ENCODE peak calls at places on chromosomes 7 and 10, in six cellular contexts. One of them, this sample, is unnamed.

GRCh38 chr10:56449770-56450169 is 88.7 kb upstream of the ZWINT start:
- DNase-seq in H1: no peak
- DNase-seq in A549: no peak
- DNase-seq in right lobe of liver: no peak
- DNase-seq in HepG2: no peak
- DNase-seq in heart left ventricle: no peak
- DNase-seq in this sample: no peak

GRCh38 chr7:126803060-126803665 is 449.6 kb downstream of the GRM8 start:
- DNase-seq in HepG2: peak
- DNase-seq in right lobe of liver: no peak
- DNase-seq in heart left ventricle: no peak
- DNase-seq in A549: peak
- DNase-seq in H1: peak
- DNase-seq in this sample: peak

GRCh38 chr7:55369427-55369826 is 4.3 kb downstream of the LANCL2 start:
- DNase-seq in A549: no peak
- DNase-seq in heart left ventricle: no peak
- DNase-seq in right lobe of liver: no peak
- DNase-seq in HepG2: no peak
- DNase-seq in H1: no peak
- DNase-seq in this sample: no peak

GRCh38 chr7:152411389-152411788 is 24.4 kb downstream of the KMT2C start:
- DNase-seq in right lobe of liver: no peak
- DNase-seq in heart left ventricle: no peak
- DNase-seq in H1: no peak
- DNase-seq in A549: no peak
- DNase-seq in HepG2: no peak
- DNase-seq in this sample: no peak

GRCh38 chr10:57338823-57339558 is 928.7 kb downstream of the IPMK start:
- DNase-seq in HepG2: peak
- DNase-seq in H1: no peak
- DNase-seq in heart left ventricle: no peak
- DNase-seq in right lobe of liver: no peak
- DNase-seq in A549: peak
- DNase-seq in this sample: no peak

GRCh38 chr10:30103595-30104310 is 44.4 kb upstream of the JCAD start:
- DNase-seq in A549: no peak
- DNase-seq in right lobe of liver: no peak
- DNase-seq in heart left ventricle: no peak
- DNase-seq in HepG2: no peak
- DNase-seq in H1: no peak
- DNase-seq in this sample: no peak

GRCh38 chr10:11430421-11431275 is 180.8 kb downstream of the USP6NL start:
- DNase-seq in heart left ventricle: no peak
- DNase-seq in right lobe of liver: no peak
- DNase-seq in A549: no peak
- DNase-seq in H1: no peak
- DNase-seq in HepG2: no peak
- DNase-seq in this sample: peak

GRCh38 chr7:55467047-55467593 is 102.0 kb downstream of the LANCL2 start:
- DNase-seq in HepG2: peak
- DNase-seq in heart left ventricle: no peak
- DNase-seq in right lobe of liver: no peak
- DNase-seq in A549: no peak
- DNase-seq in H1: no peak
- DNase-seq in this sample: no peak

GRCh38 chr10:93408788-93409187 is 73.3 kb downstream of the MYOF start:
- DNase-seq in A549: no peak
- DNase-seq in right lobe of liver: no peak
- DNase-seq in HepG2: peak
- DNase-seq in heart left ventricle: no peak
- DNase-seq in H1: no peak
- DNase-seq in this sample: no peak

GRCh38 chr10:84296071-84296981 is 32.1 kb upstream of the CCSER2 start:
- DNase-seq in HepG2: no peak
- DNase-seq in A549: no peak
- DNase-seq in right lobe of liver: no peak
- DNase-seq in heart left ventricle: no peak
- DNase-seq in H1: no peak
- DNase-seq in this sample: no peak
- TF ChIP-seq POLR2A in HepG2: no peak
- TF ChIP-seq POLR2A in A549: no peak
- TF ChIP-seq POLR2A in right lobe of liver: no peak
- TF ChIP-seq POLR2A in heart left ventricle: no peak
- TF ChIP-seq POLR2A in H1: no peak
- TF ChIP-seq POLR2A in this sample: no peak

DNA sequence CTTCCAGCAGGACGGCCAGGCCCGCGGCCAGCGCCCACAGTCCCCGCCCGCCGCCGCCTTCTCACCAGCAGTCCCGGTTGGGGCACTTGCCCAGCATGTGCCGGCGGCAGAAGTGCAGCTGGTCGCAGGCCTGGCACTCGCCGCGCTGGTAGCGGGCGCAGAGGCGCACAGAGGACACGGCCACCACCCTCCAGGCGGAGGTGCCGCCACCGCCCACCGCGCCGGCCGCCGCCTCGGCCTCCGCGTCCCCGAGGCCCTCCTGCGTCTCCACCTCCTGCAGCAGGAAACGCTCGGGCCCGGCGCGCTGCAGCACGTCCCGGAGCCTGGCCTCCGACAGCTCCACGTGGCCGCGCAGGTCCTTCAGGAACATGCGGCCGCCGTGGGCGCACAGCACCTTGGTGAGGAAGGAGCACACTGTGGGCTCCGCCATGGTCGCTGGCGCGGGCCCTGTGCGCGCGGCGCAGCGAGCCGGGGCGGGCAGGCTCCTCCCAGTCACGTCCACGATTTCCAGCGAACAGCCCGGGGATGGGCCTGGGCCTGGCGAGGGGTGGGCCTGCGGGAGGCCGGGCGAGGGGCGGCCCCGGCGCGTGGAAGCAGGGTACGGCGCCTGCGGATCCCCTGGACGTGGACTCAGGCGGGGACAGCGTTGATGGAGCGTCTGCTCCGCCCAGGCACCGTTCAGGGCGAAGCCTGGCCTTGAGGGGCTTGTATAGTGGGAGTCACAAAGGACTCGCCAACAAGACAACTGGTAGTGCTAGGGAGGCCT is at the start of gene ZC3HAV1L:
- DNase-seq in A549: peak
- DNase-seq in H1: no peak
- DNase-seq in heart left ventricle: peak
- DNase-seq in right lobe of liver: peak
- DNase-seq in HepG2: peak
- DNase-seq in this sample: peak
- TF ChIP-seq POLR2A in A549: peak
- TF ChIP-seq POLR2A in H1: peak
- TF ChIP-seq POLR2A in heart left ventricle: no peak
- TF ChIP-seq POLR2A in right lobe of liver: peak
- TF ChIP-seq POLR2A in HepG2: peak
- TF ChIP-seq POLR2A in this sample: peak

GRCh38 chr7:151146761-151147160 is 20.7 kb downstream of the GBX1 start:
- DNase-seq in H1: no peak
- DNase-seq in heart left ventricle: no peak
- DNase-seq in A549: no peak
- DNase-seq in right lobe of liver: no peak
- DNase-seq in HepG2: no peak
- DNase-seq in this sample: no peak
- TF ChIP-seq POLR2A in H1: no peak
- TF ChIP-seq POLR2A in heart left ventricle: no peak
- TF ChIP-seq POLR2A in A549: no peak
- TF ChIP-seq POLR2A in right lobe of liver: no peak
- TF ChIP-seq POLR2A in HepG2: no peak
- TF ChIP-seq POLR2A in this sample: no peak

DNA sequence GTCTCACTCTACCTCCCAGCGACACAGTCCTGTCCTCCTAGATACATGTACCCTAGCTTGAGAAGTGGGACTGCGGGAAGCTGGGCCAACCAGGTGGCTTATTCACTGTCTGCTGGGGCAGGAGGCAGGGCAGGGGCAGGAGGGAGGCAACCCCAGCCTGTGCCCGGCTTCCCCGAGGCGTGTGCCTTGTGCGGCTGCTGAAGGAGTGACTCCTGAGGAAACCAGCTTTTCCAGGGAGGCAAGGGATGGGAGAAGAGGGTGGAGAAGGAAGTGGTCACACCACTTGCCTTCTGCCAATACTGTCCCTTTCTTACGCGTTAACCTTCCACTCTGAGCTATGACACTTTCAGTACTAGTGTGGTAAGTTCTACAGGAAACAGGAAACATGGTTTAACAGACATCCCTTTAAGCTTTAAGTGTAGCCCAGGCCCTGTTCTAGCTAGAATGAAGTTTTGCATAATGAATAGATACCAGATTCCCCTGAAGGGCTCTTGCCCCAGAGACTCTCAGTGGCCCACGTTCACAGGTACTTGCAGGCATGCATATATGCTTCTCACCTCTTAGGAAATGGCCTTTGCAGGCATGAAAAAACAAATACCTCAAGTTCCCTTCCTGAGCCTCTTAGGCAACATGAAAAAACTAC is 40.6 kb downstream of the SYPL1 start:
- DNase-seq in H1: no peak
- DNase-seq in heart left ventricle: no peak
- DNase-seq in right lobe of liver: no peak
- DNase-seq in HepG2: no peak
- DNase-seq in A549: no peak
- DNase-seq in this sample: peak
- TF ChIP-seq POLR2A in H1: no peak
- TF ChIP-seq POLR2A in heart left ventricle: no peak
- TF ChIP-seq POLR2A in right lobe of liver: no peak
- TF ChIP-seq POLR2A in HepG2: no peak
- TF ChIP-seq POLR2A in A549: no peak
- TF ChIP-seq POLR2A in this sample: no peak

This sample was measured in prostate gland.